ENCODE peak calls at places on chromosomes 3 and 15, in seven cellular contexts. One of them, this sample, is unnamed.

GRCh38 chr15:68209735-68210408 is 4.7 kb upstream of the CALML4 start:
- DNase-seq in retinal pigment epithelial cell: no peak
- DNase-seq in cardiac muscle cell: no peak
- DNase-seq in mucosa of descending colon: no peak
- DNase-seq in breast epithelium: peak
- DNase-seq in left ventricle myocardium inferior: peak
- DNase-seq in HepG2: no peak
- DNase-seq in this sample: peak

GRCh38 chr3:134357261-134357913 is 16.9 kb downstream of the AMOTL2 start:
- DNase-seq in retinal pigment epithelial cell: no peak
- DNase-seq in cardiac muscle cell: no peak
- DNase-seq in mucosa of descending colon: no peak
- DNase-seq in breast epithelium: no peak
- DNase-seq in left ventricle myocardium inferior: no peak
- DNase-seq in HepG2: no peak
- DNase-seq in this sample: no peak

GRCh38 chr15:70140543-70141375 is 43.0 kb upstream of the TLE3 start:
- DNase-seq in retinal pigment epithelial cell: no peak
- DNase-seq in cardiac muscle cell: peak
- DNase-seq in mucosa of descending colon: peak
- DNase-seq in breast epithelium: no peak
- DNase-seq in left ventricle myocardium inferior: no peak
- DNase-seq in HepG2: peak
- DNase-seq in this sample: no peak

GRCh38 chr3:1183320-1184048 is 90.7 kb downstream of the CNTN6 start:
- DNase-seq in retinal pigment epithelial cell: peak
- DNase-seq in cardiac muscle cell: peak
- DNase-seq in mucosa of descending colon: no peak
- DNase-seq in breast epithelium: no peak
- DNase-seq in left ventricle myocardium inferior: no peak
- DNase-seq in HepG2: no peak
- DNase-seq in this sample: no peak

GRCh38 chr15:78405336-78405924 is 32.6 kb upstream of the IREB2 start:
- DNase-seq in retinal pigment epithelial cell: no peak
- DNase-seq in cardiac muscle cell: no peak
- DNase-seq in mucosa of descending colon: no peak
- DNase-seq in breast epithelium: no peak
- DNase-seq in left ventricle myocardium inferior: no peak
- DNase-seq in HepG2: no peak
- DNase-seq in this sample: no peak

GRCh38 chr15:25596644-25597562 is 158.1 kb upstream of the UBE3A start:
- DNase-seq in retinal pigment epithelial cell: no peak
- DNase-seq in cardiac muscle cell: peak
- DNase-seq in mucosa of descending colon: no peak
- DNase-seq in breast epithelium: no peak
- DNase-seq in left ventricle myocardium inferior: no peak
- DNase-seq in HepG2: no peak
- DNase-seq in this sample: no peak

GRCh38 chr3:106013971-106014370 is 145.2 kb upstream of the CBLB start:
- DNase-seq in retinal pigment epithelial cell: no peak
- DNase-seq in cardiac muscle cell: peak
- DNase-seq in mucosa of descending colon: no peak
- DNase-seq in breast epithelium: no peak
- DNase-seq in left ventricle myocardium inferior: no peak
- DNase-seq in HepG2: no peak
- DNase-seq in this sample: peak

GRCh38 chr3:97692831-97693230 is 71.7 kb upstream of the ARL6 start:
- DNase-seq in retinal pigment epithelial cell: no peak
- DNase-seq in cardiac muscle cell: no peak
- DNase-seq in mucosa of descending colon: no peak
- DNase-seq in breast epithelium: no peak
- DNase-seq in left ventricle myocardium inferior: no peak
- DNase-seq in HepG2: no peak
- DNase-seq in this sample: no peak

GRCh38 chr3:102265720-102266119 is 169.1 kb upstream of the ZPLD1 start:
- DNase-seq in retinal pigment epithelial cell: no peak
- DNase-seq in cardiac muscle cell: peak
- DNase-seq in mucosa of descending colon: no peak
- DNase-seq in breast epithelium: no peak
- DNase-seq in left ventricle myocardium inferior: no peak
- DNase-seq in HepG2: no peak
- DNase-seq in this sample: no peak

GRCh38 chr3:142501004-142501926 is 53.4 kb upstream of the XRN1 start:
- DNase-seq in retinal pigment epithelial cell: peak
- DNase-seq in cardiac muscle cell: peak
- DNase-seq in mucosa of descending colon: no peak
- DNase-seq in breast epithelium: no peak
- DNase-seq in left ventricle myocardium inferior: no peak
- DNase-seq in HepG2: no peak
- DNase-seq in this sample: no peak

GRCh38 chr3:147521646-147522045 is 112.5 kb downstream of the ZIC1 start:
- DNase-seq in retinal pigment epithelial cell: peak
- DNase-seq in cardiac muscle cell: peak
- DNase-seq in mucosa of descending colon: no peak
- DNase-seq in breast epithelium: no peak
- DNase-seq in left ventricle myocardium inferior: no peak
- DNase-seq in HepG2: no peak
- DNase-seq in this sample: no peak

GRCh38 chr3:150342951-150343468 is 65.1 kb upstream of the TSC22D2 start:
- DNase-seq in retinal pigment epithelial cell: no peak
- DNase-seq in cardiac muscle cell: no peak
- DNase-seq in mucosa of descending colon: no peak
- DNase-seq in breast epithelium: no peak
- DNase-seq in left ventricle myocardium inferior: no peak
- DNase-seq in HepG2: no peak
- DNase-seq in this sample: no peak
- TF ChIP-seq CTCF in retinal pigment epithelial cell: no peak
- TF ChIP-seq CTCF in cardiac muscle cell: no peak
- TF ChIP-seq CTCF in mucosa of descending colon: no peak
- TF ChIP-seq CTCF in breast epithelium: no peak
- TF ChIP-seq CTCF in left ventricle myocardium inferior: no peak
- TF ChIP-seq CTCF in HepG2: no peak
- TF ChIP-seq CTCF in this sample: no peak

DNA sequence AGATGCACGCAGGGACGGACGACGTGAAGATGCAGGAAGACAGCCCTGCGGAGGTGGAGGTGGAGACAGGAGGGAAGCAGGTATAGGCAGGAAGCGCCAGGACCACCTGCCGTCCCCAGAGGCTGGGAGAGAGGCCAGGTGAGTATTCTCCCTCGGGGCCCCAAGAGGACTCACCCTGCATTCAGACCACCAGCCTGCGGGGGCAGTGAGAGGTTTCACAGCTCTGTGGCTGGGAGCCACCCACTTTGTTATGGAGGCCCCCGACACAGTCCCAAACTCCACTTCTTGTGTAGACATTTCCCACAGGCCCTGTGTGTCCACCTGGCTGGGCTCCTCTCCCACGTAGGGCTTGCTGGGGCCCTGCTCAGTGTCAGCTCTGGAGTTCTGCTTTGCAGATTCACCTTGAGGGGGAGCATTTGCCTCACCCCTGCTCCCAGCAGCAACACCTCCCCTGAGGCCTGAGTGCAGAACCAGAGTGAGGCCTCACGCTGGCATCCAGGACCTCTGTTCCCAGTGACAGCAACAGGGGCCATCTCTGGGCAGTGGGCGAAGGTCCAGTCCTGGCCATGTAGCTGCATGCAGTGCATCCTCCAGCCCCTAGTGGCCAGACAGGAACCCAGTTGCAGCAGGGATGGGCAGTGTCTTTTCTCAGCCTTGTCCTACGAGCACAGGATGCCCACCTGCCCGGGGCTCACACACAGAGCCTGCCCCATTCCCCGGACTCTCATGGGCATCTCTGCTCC is 119.4 kb upstream of the IQSEC1 start:
- DNase-seq in retinal pigment epithelial cell: no peak
- DNase-seq in cardiac muscle cell: peak
- DNase-seq in mucosa of descending colon: no peak
- DNase-seq in breast epithelium: peak
- DNase-seq in left ventricle myocardium inferior: no peak
- DNase-seq in HepG2: peak
- DNase-seq in this sample: no peak
- TF ChIP-seq CTCF in retinal pigment epithelial cell: peak
- TF ChIP-seq CTCF in cardiac muscle cell: peak
- TF ChIP-seq CTCF in mucosa of descending colon: no peak
- TF ChIP-seq CTCF in breast epithelium: no peak
- TF ChIP-seq CTCF in left ventricle myocardium inferior: peak
- TF ChIP-seq CTCF in HepG2: peak
- TF ChIP-seq CTCF in this sample: no peak

GRCh38 chr15:29596266-29596665 is 226.0 kb downstream of the TJP1 start:
- DNase-seq in retinal pigment epithelial cell: no peak
- DNase-seq in cardiac muscle cell: peak
- DNase-seq in mucosa of descending colon: no peak
- DNase-seq in breast epithelium: no peak
- DNase-seq in left ventricle myocardium inferior: no peak
- DNase-seq in HepG2: no peak
- DNase-seq in this sample: no peak
- TF ChIP-seq CTCF in retinal pigment epithelial cell: peak
- TF ChIP-seq CTCF in cardiac muscle cell: peak
- TF ChIP-seq CTCF in mucosa of descending colon: no peak
- TF ChIP-seq CTCF in breast epithelium: no peak
- TF ChIP-seq CTCF in left ventricle myocardium inferior: no peak
- TF ChIP-seq CTCF in HepG2: peak
- TF ChIP-seq CTCF in this sample: no peak

DNA sequence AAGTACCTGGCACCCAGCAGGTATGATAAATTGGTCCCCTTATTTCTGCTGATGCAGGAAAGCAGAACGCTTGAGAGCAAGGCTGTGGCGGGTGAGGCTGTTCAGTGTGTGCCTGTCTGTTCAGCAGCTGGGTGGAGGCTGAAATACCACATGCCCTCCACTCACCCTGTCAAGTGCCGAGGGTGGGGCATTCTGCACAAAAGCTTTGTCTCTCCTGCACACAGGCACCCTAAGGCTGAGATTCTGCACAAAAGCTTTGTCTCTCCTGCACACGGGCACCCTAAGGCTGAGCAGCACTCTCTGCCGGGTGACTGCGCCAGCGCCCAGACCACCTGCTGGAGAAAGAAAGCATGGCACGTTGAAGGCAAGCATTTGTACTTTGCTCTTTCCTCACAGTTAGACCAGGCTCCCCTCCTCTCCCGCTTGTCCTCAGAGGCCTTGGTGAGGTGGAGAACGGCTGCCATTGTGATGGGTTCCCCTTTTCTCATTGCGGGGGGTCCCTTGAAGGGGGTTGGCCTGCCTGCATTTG is 97.5 kb downstream of the BDH1 start:
- DNase-seq in retinal pigment epithelial cell: no peak
- DNase-seq in cardiac muscle cell: no peak
- DNase-seq in mucosa of descending colon: no peak
- DNase-seq in breast epithelium: no peak
- DNase-seq in left ventricle myocardium inferior: no peak
- DNase-seq in HepG2: peak
- DNase-seq in this sample: peak
- TF ChIP-seq CTCF in retinal pigment epithelial cell: peak
- TF ChIP-seq CTCF in cardiac muscle cell: no peak
- TF ChIP-seq CTCF in mucosa of descending colon: peak
- TF ChIP-seq CTCF in breast epithelium: no peak
- TF ChIP-seq CTCF in left ventricle myocardium inferior: peak
- TF ChIP-seq CTCF in HepG2: peak
- TF ChIP-seq CTCF in this sample: no peak

GRCh38 chr15:57503911-57504598 is 87.6 kb upstream of the MYZAP start:
- DNase-seq in retinal pigment epithelial cell: no peak
- DNase-seq in cardiac muscle cell: peak
- DNase-seq in mucosa of descending colon: no peak
- DNase-seq in breast epithelium: no peak
- DNase-seq in left ventricle myocardium inferior: no peak
- DNase-seq in HepG2: no peak
- DNase-seq in this sample: no peak

GRCh38 chr15:57502116-57502515 is 89.6 kb upstream of the MYZAP start:
- DNase-seq in retinal pigment epithelial cell: no peak
- DNase-seq in cardiac muscle cell: peak
- DNase-seq in mucosa of descending colon: no peak
- DNase-seq in breast epithelium: no peak
- DNase-seq in left ventricle myocardium inferior: no peak
- DNase-seq in HepG2: no peak
- DNase-seq in this sample: no peak

GRCh38 chr15:57505056-57505713 is 86.5 kb upstream of the MYZAP start:
- DNase-seq in retinal pigment epithelial cell: no peak
- DNase-seq in cardiac muscle cell: no peak
- DNase-seq in mucosa of descending colon: no peak
- DNase-seq in breast epithelium: no peak
- DNase-seq in left ventricle myocardium inferior: no peak
- DNase-seq in HepG2: peak
- DNase-seq in this sample: no peak

GRCh38 chr15:57504599-57504940 is 87.1 kb upstream of the MYZAP start:
- DNase-seq in retinal pigment epithelial cell: no peak
- DNase-seq in cardiac muscle cell: no peak
- DNase-seq in mucosa of descending colon: no peak
- DNase-seq in breast epithelium: no peak
- DNase-seq in left ventricle myocardium inferior: no peak
- DNase-seq in HepG2: no peak
- DNase-seq in this sample: no peak

DNA sequence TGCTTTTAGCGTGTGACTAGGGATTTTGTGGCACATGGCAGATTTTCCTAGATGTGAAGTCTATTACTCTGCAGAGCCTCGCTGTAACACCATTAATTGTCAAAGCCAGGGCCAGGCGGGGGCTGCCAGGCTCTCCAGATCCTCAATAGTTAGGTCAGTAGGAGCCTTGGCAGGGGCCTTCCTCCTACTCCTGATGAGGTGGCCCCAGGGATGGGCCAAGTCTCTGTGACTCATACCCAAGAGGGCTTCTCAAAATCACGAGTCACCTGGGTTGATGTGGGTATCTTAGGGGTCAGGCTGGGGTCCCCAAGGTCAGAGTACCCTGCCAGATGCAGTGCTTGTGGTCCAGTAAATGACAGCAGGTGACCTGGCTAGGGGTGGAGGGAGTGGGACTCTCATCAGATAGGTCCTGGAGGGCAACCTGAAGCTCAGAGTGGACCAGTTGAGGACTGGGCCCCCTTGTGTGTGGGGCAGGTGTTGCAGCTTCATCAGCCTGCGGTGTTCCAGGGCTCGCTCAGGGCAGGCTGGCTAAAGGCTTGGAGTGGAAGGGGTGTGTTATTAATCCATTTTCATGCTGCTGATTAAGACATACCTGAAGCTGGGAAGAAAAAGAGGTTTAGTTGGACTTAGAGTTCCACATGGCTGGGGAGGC is 88.5 kb upstream of the MYZAP start:
- DNase-seq in retinal pigment epithelial cell: no peak
- DNase-seq in cardiac muscle cell: no peak
- DNase-seq in mucosa of descending colon: no peak
- DNase-seq in breast epithelium: no peak
- DNase-seq in left ventricle myocardium inferior: no peak
- DNase-seq in HepG2: peak
- DNase-seq in this sample: no peak
- TF ChIP-seq CTCF in retinal pigment epithelial cell: peak
- TF ChIP-seq CTCF in cardiac muscle cell: no peak
- TF ChIP-seq CTCF in mucosa of descending colon: no peak
- TF ChIP-seq CTCF in breast epithelium: no peak
- TF ChIP-seq CTCF in left ventricle myocardium inferior: no peak
- TF ChIP-seq CTCF in HepG2: peak
- TF ChIP-seq CTCF in this sample: no peak